ENCODE peak calls at places on chromosomes 2 and 18, in four cellular contexts. One of them, this sample, is unnamed.

GRCh38 chr18:31102020-31102684 is at the start of gene DSC2:
- DNase-seq in IMR-90: no peak
- DNase-seq in K562: peak; percentile 68
- DNase-seq in GM12878: no peak
- DNase-seq in this sample: no peak

GRCh38 chr2:168561991-168562390 is 105.9 kb downstream of the CERS6 start:
- DNase-seq in IMR-90: no peak
- DNase-seq in K562: no peak
- DNase-seq in GM12878: no peak
- DNase-seq in this sample: no peak

GRCh38 chr2:157194844-157195243 is 62.7 kb upstream of the GALNT5 start:
- DNase-seq in IMR-90: no peak
- DNase-seq in K562: no peak
- DNase-seq in GM12878: no peak
- DNase-seq in this sample: no peak

GRCh38 chr2:99819766-99820165 is 322.6 kb downstream of the AFF3 start:
- DNase-seq in IMR-90: no peak
- DNase-seq in K562: no peak
- DNase-seq in GM12878: no peak
- DNase-seq in this sample: peak; percentile 9

GRCh38 chr2:120454993-120455789 is 109.3 kb downstream of the INHBB start:
- DNase-seq in IMR-90: peak; percentile 71
- DNase-seq in K562: no peak
- DNase-seq in GM12878: no peak
- DNase-seq in this sample: no peak

GRCh38 chr2:176642074-176642473 is 372.8 kb downstream of the MTX2 start:
- DNase-seq in IMR-90: peak; percentile 51
- DNase-seq in K562: no peak
- DNase-seq in GM12878: peak; percentile 23
- DNase-seq in this sample: no peak

GRCh38 chr2:169877406-169877805 is 50.2 kb downstream of the UBR3 start:
- DNase-seq in IMR-90: peak; percentile 33
- DNase-seq in K562: no peak
- DNase-seq in GM12878: no peak
- DNase-seq in this sample: peak; percentile 54

GRCh38 chr2:168816369-168816768 is 13.9 kb downstream of the NOSTRIN start:
- DNase-seq in IMR-90: peak; percentile 87
- DNase-seq in K562: no peak
- DNase-seq in GM12878: no peak
- DNase-seq in this sample: peak; percentile 33

GRCh38 chr2:214196260-214196659 is 214.6 kb upstream of the VWC2L start:
- DNase-seq in IMR-90: no peak
- DNase-seq in K562: no peak
- DNase-seq in GM12878: no peak
- DNase-seq in this sample: no peak

GRCh38 chr2:25257931-25258771 is 83.6 kb downstream of the DNMT3A start:
- DNase-seq in IMR-90: no peak
- DNase-seq in K562: no peak
- DNase-seq in GM12878: no peak
- DNase-seq in this sample: no peak

GRCh38 chr2:2333076-2333475 is 2.0 kb upstream of the MYT1L start:
- DNase-seq in IMR-90: no peak
- DNase-seq in K562: no peak
- DNase-seq in GM12878: no peak
- DNase-seq in this sample: peak; percentile 9

GRCh38 chr2:25374827-25375226 is 33.1 kb upstream of the DNMT3A start:
- DNase-seq in IMR-90: no peak
- DNase-seq in K562: no peak
- DNase-seq in GM12878: no peak
- DNase-seq in this sample: no peak

GRCh38 chr18:27845897-27846296 is 331.0 kb downstream of the CDH2 start:
- DNase-seq in IMR-90: no peak
- DNase-seq in K562: no peak
- DNase-seq in GM12878: no peak
- DNase-seq in this sample: no peak

GRCh38 chr18:42486296-42486695 is 531.3 kb downstream of the PIK3C3 start:
- DNase-seq in IMR-90: no peak
- DNase-seq in K562: no peak
- DNase-seq in GM12878: no peak
- DNase-seq in this sample: no peak

GRCh38 chr18:12278153-12278764 is 24.1 kb downstream of the CIDEA start:
- DNase-seq in IMR-90: peak; percentile 13
- DNase-seq in K562: no peak
- DNase-seq in GM12878: no peak
- DNase-seq in this sample: no peak

GRCh38 chr2:73202156-73203054 is at the start of gene NOTO:
- DNase-seq in IMR-90: no peak
- DNase-seq in K562: no peak
- DNase-seq in GM12878: no peak
- DNase-seq in this sample: no peak

GRCh38 chr2:141906673-141907072 is 224.1 kb downstream of the LRP1B start:
- DNase-seq in IMR-90: no peak
- DNase-seq in K562: no peak
- DNase-seq in GM12878: no peak
- DNase-seq in this sample: no peak

GRCh38 chr2:203908344-203909185 is 28.0 kb upstream of the ICOS start:
- DNase-seq in IMR-90: no peak
- DNase-seq in K562: no peak
- DNase-seq in GM12878: no peak
- DNase-seq in this sample: no peak

DNA sequence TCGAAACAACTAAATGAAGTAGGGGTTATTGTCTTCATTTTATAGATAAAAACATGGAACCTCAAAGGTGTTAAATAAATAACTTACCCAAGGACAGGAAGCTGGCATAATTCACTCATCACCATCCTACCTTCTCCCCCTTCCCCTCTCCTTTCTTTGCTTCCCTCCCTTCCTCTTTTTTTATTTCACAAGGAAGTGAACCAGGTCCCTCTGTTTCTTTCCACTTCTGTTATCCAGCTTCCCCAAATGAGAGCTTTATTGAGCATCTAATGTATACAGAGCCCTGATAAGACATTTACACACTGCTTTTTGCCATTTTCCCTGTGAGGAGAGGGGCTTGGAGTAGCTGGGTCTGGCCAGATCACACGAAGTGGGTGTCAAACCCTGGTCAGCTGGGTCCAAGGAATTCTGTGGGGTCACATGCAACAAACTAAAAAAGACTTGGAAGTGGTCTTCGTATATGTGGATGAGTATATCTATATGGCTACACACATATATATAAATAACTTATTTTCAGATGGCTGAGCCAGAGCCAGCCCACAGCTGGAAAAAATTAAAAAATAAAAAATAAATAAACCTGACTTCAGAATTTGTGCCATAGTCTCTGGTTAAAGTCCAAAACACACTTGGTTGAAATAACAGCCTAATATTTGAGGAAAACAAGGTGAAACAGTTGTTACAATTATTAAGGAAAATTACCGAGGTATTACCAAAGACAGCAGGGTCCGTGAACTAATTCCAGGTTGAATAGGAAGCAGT is 49.3 kb upstream of the FOSL2 start:
- DNase-seq in IMR-90: no peak
- DNase-seq in K562: no peak
- DNase-seq in GM12878: no peak
- DNase-seq in this sample: no peak
- H3K4me3 ChIP-seq in IMR-90: no peak overlapping the region
- H3K4me3 ChIP-seq in K562: no peak overlapping the region
- H3K4me3 ChIP-seq in GM12878: no peak overlapping the region
- H3K4me3 ChIP-seq in this sample: no peak overlapping the region

GRCh38 chr2:101124061-101124460 is 27.1 kb downstream of the TBC1D8 start:
- DNase-seq in IMR-90: peak; percentile 28
- DNase-seq in K562: no peak
- DNase-seq in GM12878: no peak
- DNase-seq in this sample: no peak

GRCh38 chr2:101119431-101119830 is 31.8 kb downstream of the TBC1D8 start:
- DNase-seq in IMR-90: peak; percentile 24
- DNase-seq in K562: no peak
- DNase-seq in GM12878: no peak
- DNase-seq in this sample: no peak

GRCh38 chr2:101116841-101117552 is 34.2 kb downstream of the TBC1D8 start:
- DNase-seq in IMR-90: no peak
- DNase-seq in K562: no peak
- DNase-seq in GM12878: no peak
- DNase-seq in this sample: no peak

GRCh38 chr2:101121174-101121573 is 30.0 kb downstream of the TBC1D8 start:
- DNase-seq in IMR-90: no peak
- DNase-seq in K562: no peak
- DNase-seq in GM12878: no peak
- DNase-seq in this sample: no peak

GRCh38 chr2:101120124-101120996 is 30.8 kb downstream of the TBC1D8 start:
- DNase-seq in IMR-90: peak; percentile 29
- DNase-seq in K562: no peak
- DNase-seq in GM12878: no peak
- DNase-seq in this sample: peak; percentile 49
- TF ChIP-seq ELK1 in IMR-90: no peak
- TF ChIP-seq ELK1 in K562: no peak
- TF ChIP-seq ELK1 in GM12878: no peak
- TF ChIP-seq ELK1 in this sample: no peak

DNA sequence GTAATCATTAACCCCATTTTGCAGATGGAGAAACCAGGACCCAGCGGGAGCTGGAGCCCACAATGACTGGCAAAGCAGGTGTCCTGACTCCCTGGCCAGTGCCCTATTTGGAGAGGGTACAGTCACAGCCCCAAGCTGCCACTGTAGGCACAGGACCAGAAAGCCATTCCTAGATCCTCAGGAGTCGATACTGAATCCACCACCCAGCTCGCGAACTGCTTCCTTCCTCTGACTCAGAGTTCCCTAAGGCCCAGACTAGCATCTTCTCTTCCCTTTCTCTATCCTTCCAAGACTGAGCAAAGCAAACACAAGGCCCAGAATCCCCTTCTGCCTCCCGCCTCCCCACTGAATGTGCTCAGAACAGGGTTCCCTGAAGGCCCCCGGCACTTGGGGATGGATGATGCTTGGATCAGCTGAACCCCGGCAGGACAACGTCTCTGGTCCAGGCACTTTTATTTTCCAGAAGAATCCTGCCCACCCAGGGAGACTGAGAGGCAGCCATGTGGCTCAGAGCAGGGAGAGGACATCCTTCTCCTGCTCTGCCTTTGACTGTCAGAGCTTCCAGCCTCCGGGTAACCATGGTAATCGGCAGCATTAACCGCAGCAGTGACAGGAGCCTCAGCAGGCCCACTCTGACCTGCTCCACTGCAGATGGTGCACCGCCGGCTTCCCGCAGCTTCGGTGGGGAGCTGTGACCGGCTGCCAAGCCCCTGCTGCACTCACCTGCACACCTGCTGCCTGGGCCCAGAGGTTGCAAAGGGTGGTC is 34.8 kb upstream of the KLHL29 start:
- DNase-seq in IMR-90: no peak
- DNase-seq in K562: no peak
- DNase-seq in GM12878: no peak
- DNase-seq in this sample: no peak
- TF ChIP-seq BHLHE40 in IMR-90: no peak
- TF ChIP-seq BHLHE40 in K562: no peak
- TF ChIP-seq BHLHE40 in GM12878: no peak
- TF ChIP-seq BHLHE40 in this sample: no peak

GRCh38 chr2:216352653-216353270 is 19.5 kb downstream of the MARCHF4 start:
- DNase-seq in IMR-90: no peak
- DNase-seq in K562: no peak
- DNase-seq in GM12878: no peak
- DNase-seq in this sample: no peak

GRCh38 chr2:216350214-216350789 is 22.0 kb downstream of the MARCHF4 start:
- DNase-seq in IMR-90: peak; percentile 81
- DNase-seq in K562: peak; percentile 17
- DNase-seq in GM12878: no peak
- DNase-seq in this sample: peak; percentile 29

GRCh38 chr2:216351172-216351925 is 20.9 kb downstream of the MARCHF4 start:
- DNase-seq in IMR-90: peak; percentile 40
- DNase-seq in K562: no peak
- DNase-seq in GM12878: no peak
- DNase-seq in this sample: no peak

GRCh38 chr2:216355738-216356137 is 16.5 kb downstream of the MARCHF4 start:
- DNase-seq in IMR-90: no peak
- DNase-seq in K562: no peak
- DNase-seq in GM12878: no peak
- DNase-seq in this sample: no peak

DNA sequence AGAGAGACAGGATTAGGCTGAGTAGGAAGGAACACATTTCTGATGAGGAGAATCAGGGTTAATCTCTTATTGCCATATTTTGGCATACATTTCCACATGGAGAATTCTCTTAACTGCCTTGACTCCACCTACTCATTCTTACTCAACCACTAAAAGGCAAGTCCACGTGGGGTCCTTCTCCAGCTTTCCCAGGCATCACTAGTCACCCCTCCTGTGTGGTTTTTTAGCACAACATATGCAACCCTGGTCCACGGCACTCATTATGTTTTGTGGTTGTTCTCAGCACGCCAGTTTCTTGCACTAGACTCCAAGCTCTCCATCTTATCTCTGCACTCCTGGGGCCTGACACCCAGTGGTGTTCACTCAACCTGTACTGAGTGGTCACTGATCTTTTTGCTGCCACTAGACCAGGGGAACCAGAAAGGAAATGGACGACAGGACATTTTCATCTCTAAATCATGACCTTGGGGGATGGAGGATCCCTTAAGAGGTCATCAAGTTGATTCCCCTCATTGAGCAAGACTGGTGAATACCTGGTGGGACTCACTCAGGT is 18.0 kb downstream of the MARCHF4 start:
- DNase-seq in IMR-90: peak; percentile 61
- DNase-seq in K562: peak; percentile 19
- DNase-seq in GM12878: no peak
- DNase-seq in this sample: no peak
- H3K4me3 ChIP-seq in IMR-90: no peak overlapping the region
- H3K4me3 ChIP-seq in K562: no peak overlapping the region
- H3K4me3 ChIP-seq in GM12878: no peak overlapping the region
- H3K4me3 ChIP-seq in this sample: no peak overlapping the region

This sample was measured in A549.